ENCODE peak calls at places on chromosomes 3 and 15, in eight cellular contexts. J, G, V, F, W, H, R and M are unnamed samples.

GRCh38 chr3:89617706-89618105 is 510.3 kb downstream of the EPHA3 start:
- DNase-seq in J (no peak), G (no peak), V (no peak), F (no peak), W (no peak), H (no peak), R (peak), M (no peak)

GRCh38 chr15:98948456-98948855 is 59.1 kb downstream of the PGPEP1L start:
- DNase-seq in J (no peak), G (no peak), V (no peak), F (no peak), W (no peak), H (no peak), R (no peak), M (no peak)

GRCh38 chr3:13637953-13638352 is 89.0 kb downstream of the FBLN2 start:
- DNase-seq in J (no peak), G (no peak), V (no peak), F (no peak), W (no peak), H (no peak), R (no peak), M (no peak)

GRCh38 chr15:90184119-90184785 is 16.9 kb upstream of the SEMA4B start:
- DNase-seq in J (no peak), G (peak), V (peak), F (no peak), W (no peak), H (no peak), R (peak), M (no peak)

GRCh38 chr15:68542771-68543544 is 35.8 kb upstream of the CORO2B start:
- DNase-seq in J (no peak), G (peak), V (peak), F (peak), W (no peak), H (no peak), R (peak), M (no peak)

GRCh38 chr15:64072812-64073211 is 20.8 kb downstream of the CIAO2A start:
- DNase-seq in J (no peak), G (no peak), V (no peak), F (no peak), W (no peak), H (no peak), R (no peak), M (no peak)

GRCh38 chr15:58742424-58743160 is 6.9 kb downstream of the ADAM10 start:
- DNase-seq in J (no peak), G (peak), V (no peak), F (no peak), W (no peak), H (no peak), R (peak), M (no peak)

GRCh38 chr3:155065537-155065936 is 14.6 kb upstream of the MME start:
- DNase-seq in J (no peak), G (peak), V (peak), F (no peak), W (no peak), H (no peak), R (peak), M (no peak)

GRCh38 chr15:50953302-50953701 is 44.8 kb downstream of the AP4E1 start:
- DNase-seq in J (no peak), G (peak), V (no peak), F (no peak), W (no peak), H (no peak), R (no peak), M (no peak)

GRCh38 chr15:98737122-98737521 is 88.8 kb downstream of the IGF1R start:
- DNase-seq in J (no peak), G (no peak), V (no peak), F (no peak), W (no peak), H (no peak), R (peak), M (no peak)

GRCh38 chr3:45564172-45564571 is 30.4 kb upstream of the LIMD1 start:
- DNase-seq in J (no peak), G (no peak), V (no peak), F (no peak), W (no peak), H (no peak), R (peak), M (no peak)

GRCh38 chr3:170531557-170532335 is 54.1 kb downstream of the SLC7A14 start:
- DNase-seq in J (no peak), G (no peak), V (no peak), F (no peak), W (no peak), H (no peak), R (no peak), M (no peak)

GRCh38 chr3:174495928-174496327 is 363.2 kb upstream of the NAALADL2 start:
- DNase-seq in J (no peak), G (peak), V (no peak), F (no peak), W (no peak), H (no peak), R (peak), M (no peak)

GRCh38 chr3:183309276-183309675 is 56.2 kb downstream of the B3GNT5 start:
- DNase-seq in J (no peak), G (no peak), V (no peak), F (no peak), W (no peak), H (no peak), R (peak), M (no peak)

GRCh38 chr3:109559389-109559788 is 222.0 kb upstream of the DPPA4 start:
- DNase-seq in J (no peak), G (no peak), V (peak), F (no peak), W (no peak), H (no peak), R (no peak), M (no peak)

GRCh38 chr3:24740367-24740766 is 245.7 kb upstream of the THRB start:
- DNase-seq in J (peak), G (no peak), V (no peak), F (no peak), W (no peak), H (no peak), R (no peak), M (no peak)